ENCODE peak calls at places on chromosome 6, in eight cellular contexts. One of them, this sample, is unnamed.

GRCh38 chr6:28161410-28162079 is 19.9 kb downstream of the ZKSCAN8 start:
- DNase-seq in GM18507: peak; percentile 76
- DNase-seq in RKO: peak; percentile 91
- DNase-seq in Right ventricle myocardium inferior: peak; percentile 82
- DNase-seq in heart left ventricle: peak; percentile 76
- DNase-seq in stimulated activated CD8-positive, alpha-beta memory T cell treated with anti-CD3 and anti-CD28 coated beads, Interleukin-2, amount 100 ng/mL, for 1 hour: peak; percentile 68
- DNase-seq in activated T-helper 1 cell treated with anti-CD3 and anti-CD28 coated beads, Interleukin-12 subunit alpha, Interleukin-12 subunit beta, Interleukin-2, Interleukin-4 antibody, amounts not matched to agents 30 ng/mL and 10 ng/mL and 1 ng/mL, durations not matched to agents 14 hours and 24 hours and 36 hours: peak; percentile 54
- DNase-seq in HS-5: no peak
- DNase-seq in this sample: peak; percentile 81

GRCh38 chr6:130206474-130206873 is 16.3 kb downstream of the SAMD3 start:
- DNase-seq in GM18507: no peak
- DNase-seq in RKO: no peak
- DNase-seq in Right ventricle myocardium inferior: no peak
- DNase-seq in heart left ventricle: no peak
- DNase-seq in stimulated activated CD8-positive, alpha-beta memory T cell treated with anti-CD3 and anti-CD28 coated beads, Interleukin-2, amount 100 ng/mL, for 1 hour: no peak
- DNase-seq in activated T-helper 1 cell treated with anti-CD3 and anti-CD28 coated beads, Interleukin-12 subunit alpha, Interleukin-12 subunit beta, Interleukin-2, Interleukin-4 antibody, amounts not matched to agents 30 ng/mL and 10 ng/mL and 1 ng/mL, durations not matched to agents 14 hours and 24 hours and 36 hours: no peak
- DNase-seq in HS-5: no peak
- DNase-seq in this sample: no peak

GRCh38 chr6:31791324-31792089 is 4.0 kb downstream of the VARS1 start:
- DNase-seq in GM18507: no peak
- DNase-seq in RKO: peak; percentile 77
- DNase-seq in Right ventricle myocardium inferior: peak; percentile 68
- DNase-seq in heart left ventricle: no peak
- DNase-seq in stimulated activated CD8-positive, alpha-beta memory T cell treated with anti-CD3 and anti-CD28 coated beads, Interleukin-2, amount 100 ng/mL, for 1 hour: no peak
- DNase-seq in activated T-helper 1 cell treated with anti-CD3 and anti-CD28 coated beads, Interleukin-12 subunit alpha, Interleukin-12 subunit beta, Interleukin-2, Interleukin-4 antibody, amounts not matched to agents 30 ng/mL and 10 ng/mL and 1 ng/mL, durations not matched to agents 14 hours and 24 hours and 36 hours: no peak
- DNase-seq in HS-5: no peak
- DNase-seq in this sample: peak; percentile 45

GRCh38 chr6:54291146-54291545 is 17.1 kb upstream of the TINAG start:
- DNase-seq in GM18507: no peak
- DNase-seq in RKO: peak; percentile 5
- DNase-seq in Right ventricle myocardium inferior: no peak
- DNase-seq in heart left ventricle: no peak
- DNase-seq in stimulated activated CD8-positive, alpha-beta memory T cell treated with anti-CD3 and anti-CD28 coated beads, Interleukin-2, amount 100 ng/mL, for 1 hour: no peak
- DNase-seq in activated T-helper 1 cell treated with anti-CD3 and anti-CD28 coated beads, Interleukin-12 subunit alpha, Interleukin-12 subunit beta, Interleukin-2, Interleukin-4 antibody, amounts not matched to agents 30 ng/mL and 10 ng/mL and 1 ng/mL, durations not matched to agents 14 hours and 24 hours and 36 hours: no peak
- DNase-seq in HS-5: peak; percentile 32
- DNase-seq in this sample: peak; percentile 87

GRCh38 chr6:112331306-112331705 is 15.8 kb upstream of the RFPL4B start:
- DNase-seq in GM18507: no peak
- DNase-seq in RKO: no peak
- DNase-seq in Right ventricle myocardium inferior: no peak
- DNase-seq in heart left ventricle: no peak
- DNase-seq in stimulated activated CD8-positive, alpha-beta memory T cell treated with anti-CD3 and anti-CD28 coated beads, Interleukin-2, amount 100 ng/mL, for 1 hour: no peak
- DNase-seq in activated T-helper 1 cell treated with anti-CD3 and anti-CD28 coated beads, Interleukin-12 subunit alpha, Interleukin-12 subunit beta, Interleukin-2, Interleukin-4 antibody, amounts not matched to agents 30 ng/mL and 10 ng/mL and 1 ng/mL, durations not matched to agents 14 hours and 24 hours and 36 hours: no peak
- DNase-seq in HS-5: no peak
- DNase-seq in this sample: peak; percentile 58

GRCh38 chr6:31723245-31723979 is at the start of gene MPIG6B:
- DNase-seq in GM18507: no peak
- DNase-seq in RKO: no peak
- DNase-seq in Right ventricle myocardium inferior: peak; percentile 49
- DNase-seq in heart left ventricle: no peak
- DNase-seq in stimulated activated CD8-positive, alpha-beta memory T cell treated with anti-CD3 and anti-CD28 coated beads, Interleukin-2, amount 100 ng/mL, for 1 hour: no peak
- DNase-seq in activated T-helper 1 cell treated with anti-CD3 and anti-CD28 coated beads, Interleukin-12 subunit alpha, Interleukin-12 subunit beta, Interleukin-2, Interleukin-4 antibody, amounts not matched to agents 30 ng/mL and 10 ng/mL and 1 ng/mL, durations not matched to agents 14 hours and 24 hours and 36 hours: no peak
- DNase-seq in HS-5: no peak
- DNase-seq in this sample: no peak

GRCh38 chr6:9632026-9632425 is 782.8 kb downstream of the TFAP2A start:
- DNase-seq in GM18507: no peak
- DNase-seq in RKO: no peak
- DNase-seq in Right ventricle myocardium inferior: no peak
- DNase-seq in heart left ventricle: no peak
- DNase-seq in stimulated activated CD8-positive, alpha-beta memory T cell treated with anti-CD3 and anti-CD28 coated beads, Interleukin-2, amount 100 ng/mL, for 1 hour: no peak
- DNase-seq in activated T-helper 1 cell treated with anti-CD3 and anti-CD28 coated beads, Interleukin-12 subunit alpha, Interleukin-12 subunit beta, Interleukin-2, Interleukin-4 antibody, amounts not matched to agents 30 ng/mL and 10 ng/mL and 1 ng/mL, durations not matched to agents 14 hours and 24 hours and 36 hours: no peak
- DNase-seq in HS-5: no peak
- DNase-seq in this sample: no peak

GRCh38 chr6:65064844-65065243 is 642.2 kb downstream of the EYS start:
- DNase-seq in GM18507: no peak
- DNase-seq in RKO: peak; percentile 5
- DNase-seq in Right ventricle myocardium inferior: no peak
- DNase-seq in heart left ventricle: no peak
- DNase-seq in stimulated activated CD8-positive, alpha-beta memory T cell treated with anti-CD3 and anti-CD28 coated beads, Interleukin-2, amount 100 ng/mL, for 1 hour: no peak
- DNase-seq in activated T-helper 1 cell treated with anti-CD3 and anti-CD28 coated beads, Interleukin-12 subunit alpha, Interleukin-12 subunit beta, Interleukin-2, Interleukin-4 antibody, amounts not matched to agents 30 ng/mL and 10 ng/mL and 1 ng/mL, durations not matched to agents 14 hours and 24 hours and 36 hours: no peak
- DNase-seq in HS-5: no peak
- DNase-seq in this sample: peak; percentile 18

GRCh38 chr6:16851044-16851540 is 89.8 kb upstream of the ATXN1 start:
- DNase-seq in GM18507: no peak
- DNase-seq in RKO: no peak
- DNase-seq in Right ventricle myocardium inferior: no peak
- DNase-seq in heart left ventricle: no peak
- DNase-seq in stimulated activated CD8-positive, alpha-beta memory T cell treated with anti-CD3 and anti-CD28 coated beads, Interleukin-2, amount 100 ng/mL, for 1 hour: no peak
- DNase-seq in activated T-helper 1 cell treated with anti-CD3 and anti-CD28 coated beads, Interleukin-12 subunit alpha, Interleukin-12 subunit beta, Interleukin-2, Interleukin-4 antibody, amounts not matched to agents 30 ng/mL and 10 ng/mL and 1 ng/mL, durations not matched to agents 14 hours and 24 hours and 36 hours: no peak
- DNase-seq in HS-5: no peak
- DNase-seq in this sample: peak; percentile 33

This sample was measured in M059J.